ENCODE peak calls at places on chromosomes 13 and 19, in nine cellular contexts. One of them, this sample, is unnamed.

GRCh38 chr19:54156953-54157352 is 2.6 kb downstream of the LENG1 start:
- DNase-seq in NCI-H2029 treated with DMSO at 0.1 percent for 48 hours: no peak
- DNase-seq in NCI-H1048: no peak
- DNase-seq in mucosa of descending colon: no peak
- DNase-seq in SHP77: no peak
- DNase-seq in HEK293T: no peak
- DNase-seq in GM06990: no peak
- DNase-seq in psoas muscle: no peak
- DNase-seq in lower leg skin: no peak
- DNase-seq in this sample: no peak

GRCh38 chr13:105329359-105329758 is 1206.1 kb downstream of the EFNB2 start:
- DNase-seq in mucosa of descending colon: no peak
- DNase-seq in GM06990: no peak
- DNase-seq in HEK293T: no peak
- DNase-seq in NCI-H2029 treated with DMSO at 0.1 percent for 48 hours: no peak
- DNase-seq in lower leg skin: no peak
- DNase-seq in psoas muscle: no peak
- DNase-seq in NCI-H1048: no peak
- DNase-seq in SHP77: no peak
- DNase-seq in this sample: no peak

GRCh38 chr13:48630791-48631190 is 22.9 kb upstream of the CYSLTR2 start:
- DNase-seq in mucosa of descending colon: no peak
- DNase-seq in HEK293T: no peak
- DNase-seq in NCI-H2029 treated with DMSO at 0.1 percent for 48 hours: no peak
- DNase-seq in SHP77: no peak
- DNase-seq in psoas muscle: no peak
- DNase-seq in NCI-H1048: no peak
- DNase-seq in lower leg skin: no peak
- DNase-seq in GM06990: no peak
- DNase-seq in this sample: no peak

GRCh38 chr19:3670796-3671679 is 29.2 kb downstream of the PIP5K1C start:
- DNase-seq in NCI-H2029 treated with DMSO at 0.1 percent for 48 hours: no peak
- DNase-seq in psoas muscle: peak; percentile 82
- DNase-seq in mucosa of descending colon: no peak
- DNase-seq in SHP77: no peak
- DNase-seq in NCI-H1048: no peak
- DNase-seq in lower leg skin: peak; percentile 46
- DNase-seq in GM06990: peak; percentile 65
- DNase-seq in HEK293T: no peak
- DNase-seq in this sample: no peak

GRCh38 chr13:101757446-101758039 is 305.1 kb downstream of the ITGBL1 start:
- DNase-seq in HEK293T: peak; percentile 3
- DNase-seq in psoas muscle: no peak
- DNase-seq in SHP77: peak; percentile 57
- DNase-seq in NCI-H2029 treated with DMSO at 0.1 percent for 48 hours: peak; percentile 12
- DNase-seq in mucosa of descending colon: no peak
- DNase-seq in GM06990: no peak
- DNase-seq in NCI-H1048: no peak
- DNase-seq in lower leg skin: no peak
- DNase-seq in this sample: peak; percentile 42

GRCh38 chr19:19356500-19356899 is 35.9 kb downstream of the MAU2 start:
- DNase-seq in NCI-H2029 treated with DMSO at 0.1 percent for 48 hours: no peak
- DNase-seq in HEK293T: no peak
- DNase-seq in NCI-H1048: no peak
- DNase-seq in SHP77: no peak
- DNase-seq in mucosa of descending colon: no peak
- DNase-seq in lower leg skin: no peak
- DNase-seq in GM06990: no peak
- DNase-seq in psoas muscle: no peak
- DNase-seq in this sample: no peak

GRCh38 chr13:30355405-30355741 is 48.0 kb upstream of the KATNAL1 start:
- DNase-seq in SHP77: peak; percentile 41
- DNase-seq in GM06990: peak; percentile 62
- DNase-seq in NCI-H1048: no peak
- DNase-seq in mucosa of descending colon: no peak
- DNase-seq in NCI-H2029 treated with DMSO at 0.1 percent for 48 hours: no peak
- DNase-seq in psoas muscle: no peak
- DNase-seq in lower leg skin: no peak
- DNase-seq in HEK293T: no peak
- DNase-seq in this sample: no peak

GRCh38 chr13:59112375-59112774 is 1051.4 kb downstream of the DIAPH3 start:
- DNase-seq in SHP77: no peak
- DNase-seq in NCI-H1048: no peak
- DNase-seq in psoas muscle: no peak
- DNase-seq in HEK293T: no peak
- DNase-seq in GM06990: no peak
- DNase-seq in lower leg skin: peak; percentile 34
- DNase-seq in mucosa of descending colon: no peak
- DNase-seq in NCI-H2029 treated with DMSO at 0.1 percent for 48 hours: no peak
- DNase-seq in this sample: peak; percentile 75

GRCh38 chr19:55075366-55075998 is at the start of gene EPS8L1:
- DNase-seq in NCI-H1048: no peak
- DNase-seq in lower leg skin: no peak
- DNase-seq in NCI-H2029 treated with DMSO at 0.1 percent for 48 hours: no peak
- DNase-seq in mucosa of descending colon: peak; percentile 86
- DNase-seq in SHP77: no peak
- DNase-seq in HEK293T: no peak
- DNase-seq in psoas muscle: no peak
- DNase-seq in GM06990: no peak
- DNase-seq in this sample: no peak

GRCh38 chr19:35774274-35775045 is 904 bp upstream of the ARHGAP33 start:
- DNase-seq in NCI-H2029 treated with DMSO at 0.1 percent for 48 hours: no peak
- DNase-seq in psoas muscle: no peak
- DNase-seq in NCI-H1048: no peak
- DNase-seq in HEK293T: no peak
- DNase-seq in GM06990: no peak
- DNase-seq in SHP77: peak; percentile 11
- DNase-seq in mucosa of descending colon: no peak
- DNase-seq in lower leg skin: no peak
- DNase-seq in this sample: no peak

GRCh38 chr19:1062387-1063029 is 4.5 kb upstream of the ARHGAP45 start:
- DNase-seq in HEK293T: peak; percentile 74
- DNase-seq in NCI-H2029 treated with DMSO at 0.1 percent for 48 hours: no peak
- DNase-seq in psoas muscle: no peak
- DNase-seq in NCI-H1048: no peak
- DNase-seq in SHP77: no peak
- DNase-seq in GM06990: no peak
- DNase-seq in lower leg skin: no peak
- DNase-seq in mucosa of descending colon: no peak
- DNase-seq in this sample: no peak